ENCODE peak calls at places on chromosomes 13 and 19, in four cellular contexts. One of them, this sample, is unnamed.

GRCh38 chr19:29076161-29076560 is 136.8 kb downstream of the UQCRFS1 start:
- DNase-seq in CD8-positive, alpha-beta T cell: no peak
- DNase-seq in tibial nerve: no peak
- DNase-seq in fibroblast of pulmonary artery: no peak
- DNase-seq in this sample: no peak

GRCh38 chr13:111521030-111521429 is 200.6 kb downstream of the TEX29 start:
- DNase-seq in fibroblast of pulmonary artery: no peak
- DNase-seq in CD8-positive, alpha-beta T cell: no peak
- DNase-seq in tibial nerve: no peak
- DNase-seq in this sample: no peak

GRCh38 chr13:112136095-112136494 is 69.1 kb downstream of the SOX1 start:
- DNase-seq in fibroblast of pulmonary artery: no peak
- DNase-seq in CD8-positive, alpha-beta T cell: no peak
- DNase-seq in tibial nerve: no peak
- DNase-seq in this sample: no peak

GRCh38 chr19:41690801-41691065 is 2.7 kb upstream of the CEACAM7 start:
- DNase-seq in CD8-positive, alpha-beta T cell: no peak
- DNase-seq in tibial nerve: no peak
- DNase-seq in fibroblast of pulmonary artery: no peak
- DNase-seq in this sample: no peak

GRCh38 chr13:75783906-75784485 is 147.9 kb downstream of the LMO7 start:
- DNase-seq in fibroblast of pulmonary artery: no peak
- DNase-seq in tibial nerve: no peak
- DNase-seq in CD8-positive, alpha-beta T cell: no peak
- DNase-seq in this sample: no peak

GRCh38 chr19:38004505-38005223 is 97.7 kb downstream of the SIPA1L3 start:
- DNase-seq in CD8-positive, alpha-beta T cell: no peak
- DNase-seq in tibial nerve: peak
- DNase-seq in fibroblast of pulmonary artery: peak
- DNase-seq in this sample: peak

GRCh38 chr13:89375839-89376238 is 1704.7 kb downstream of the SLITRK5 start:
- DNase-seq in tibial nerve: no peak
- DNase-seq in fibroblast of pulmonary artery: peak
- DNase-seq in CD8-positive, alpha-beta T cell: no peak
- DNase-seq in this sample: no peak

GRCh38 chr19:31348416-31349159 is 648 bp downstream of the TSHZ3 start:
- DNase-seq in tibial nerve: no peak
- DNase-seq in CD8-positive, alpha-beta T cell: no peak
- DNase-seq in fibroblast of pulmonary artery: peak
- DNase-seq in this sample: peak

GRCh38 chr13:98525852-98526512 is 50.9 kb downstream of the STK24 start:
- DNase-seq in tibial nerve: no peak
- DNase-seq in fibroblast of pulmonary artery: no peak
- DNase-seq in CD8-positive, alpha-beta T cell: no peak
- DNase-seq in this sample: no peak

GRCh38 chr19:49592486-49593232 is 1.7 kb downstream of the PRR12 start:
- DNase-seq in CD8-positive, alpha-beta T cell: no peak
- DNase-seq in tibial nerve: no peak
- DNase-seq in fibroblast of pulmonary artery: no peak
- DNase-seq in this sample: peak

GRCh38 chr19:7756258-7756657 is 6.8 kb upstream of the CLEC4M start:
- DNase-seq in CD8-positive, alpha-beta T cell: no peak
- DNase-seq in fibroblast of pulmonary artery: no peak
- DNase-seq in tibial nerve: no peak
- DNase-seq in this sample: no peak

GRCh38 chr19:5349041-5349440 is 8.4 kb upstream of the PTPRS start:
- DNase-seq in CD8-positive, alpha-beta T cell: no peak
- DNase-seq in tibial nerve: no peak
- DNase-seq in fibroblast of pulmonary artery: no peak
- DNase-seq in this sample: no peak

GRCh38 chr13:98285317-98285716 is 108.2 kb upstream of the RNF113B start:
- DNase-seq in fibroblast of pulmonary artery: no peak
- DNase-seq in tibial nerve: no peak
- DNase-seq in CD8-positive, alpha-beta T cell: no peak
- DNase-seq in this sample: no peak

GRCh38 chr13:112769615-112770014 is 79.8 kb downstream of the ATP11A start:
- DNase-seq in tibial nerve: no peak
- DNase-seq in fibroblast of pulmonary artery: no peak
- DNase-seq in CD8-positive, alpha-beta T cell: no peak
- DNase-seq in this sample: no peak

GRCh38 chr13:44142911-44143665 is 230.5 kb upstream of the SERP2 start:
- DNase-seq in fibroblast of pulmonary artery: peak
- DNase-seq in tibial nerve: no peak
- DNase-seq in CD8-positive, alpha-beta T cell: no peak
- DNase-seq in this sample: no peak

GRCh38 chr19:51735759-51736449 is 12.1 kb upstream of the HAS1 start:
- DNase-seq in fibroblast of pulmonary artery: peak
- DNase-seq in tibial nerve: peak
- DNase-seq in CD8-positive, alpha-beta T cell: no peak
- DNase-seq in this sample: peak

GRCh38 chr13:111153977-111154332 is 38.8 kb downstream of the ARHGEF7 start:
- DNase-seq in fibroblast of pulmonary artery: no peak
- DNase-seq in CD8-positive, alpha-beta T cell: peak
- DNase-seq in tibial nerve: no peak
- DNase-seq in this sample: no peak

GRCh38 chr19:53865523-53865917 is 2.2 kb upstream of the MYADM start:
- DNase-seq in CD8-positive, alpha-beta T cell: no peak
- DNase-seq in fibroblast of pulmonary artery: no peak
- DNase-seq in tibial nerve: no peak
- DNase-seq in this sample: no peak
- H3K4me3 ChIP-seq in CD8-positive, alpha-beta T cell: peak
- H3K4me3 ChIP-seq in fibroblast of pulmonary artery: peak
- H3K4me3 ChIP-seq in tibial nerve: no peak
- H3K4me3 ChIP-seq in this sample: peak

DNA sequence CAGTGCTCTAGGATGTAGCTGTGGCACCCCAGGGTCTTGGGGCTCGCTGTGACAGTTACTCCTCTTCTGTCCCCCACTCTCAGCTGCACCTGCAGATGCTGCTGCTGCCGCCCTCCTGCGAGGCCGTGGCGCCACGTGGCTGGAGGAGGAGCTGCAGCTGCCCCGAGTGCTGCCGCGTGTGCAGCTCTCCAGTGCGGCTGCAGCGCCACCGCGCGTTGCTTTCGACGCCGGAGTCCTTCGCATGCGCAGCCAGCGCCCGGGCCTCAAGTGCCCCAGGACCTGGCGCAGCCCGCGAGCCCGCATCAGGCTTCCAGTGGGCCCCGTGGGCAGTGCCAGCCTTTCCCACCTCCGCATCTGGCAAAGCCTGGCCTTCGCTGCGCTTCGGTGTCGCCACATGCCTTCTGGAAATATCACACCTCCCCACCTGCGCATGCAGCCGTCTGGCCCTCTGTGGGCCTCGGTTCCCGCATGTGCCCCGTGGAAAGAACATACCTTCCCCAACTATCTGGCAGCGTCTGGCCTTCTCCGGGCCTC is 692 bp upstream of the ZNF580 start:
- DNase-seq in CD8-positive, alpha-beta T cell: peak
- DNase-seq in fibroblast of pulmonary artery: peak
- DNase-seq in tibial nerve: no peak
- DNase-seq in this sample: no peak
- TF ChIP-seq CTCF in CD8-positive, alpha-beta T cell: peak
- TF ChIP-seq CTCF in fibroblast of pulmonary artery: peak
- TF ChIP-seq CTCF in tibial nerve: peak
- TF ChIP-seq CTCF in this sample: peak

DNA sequence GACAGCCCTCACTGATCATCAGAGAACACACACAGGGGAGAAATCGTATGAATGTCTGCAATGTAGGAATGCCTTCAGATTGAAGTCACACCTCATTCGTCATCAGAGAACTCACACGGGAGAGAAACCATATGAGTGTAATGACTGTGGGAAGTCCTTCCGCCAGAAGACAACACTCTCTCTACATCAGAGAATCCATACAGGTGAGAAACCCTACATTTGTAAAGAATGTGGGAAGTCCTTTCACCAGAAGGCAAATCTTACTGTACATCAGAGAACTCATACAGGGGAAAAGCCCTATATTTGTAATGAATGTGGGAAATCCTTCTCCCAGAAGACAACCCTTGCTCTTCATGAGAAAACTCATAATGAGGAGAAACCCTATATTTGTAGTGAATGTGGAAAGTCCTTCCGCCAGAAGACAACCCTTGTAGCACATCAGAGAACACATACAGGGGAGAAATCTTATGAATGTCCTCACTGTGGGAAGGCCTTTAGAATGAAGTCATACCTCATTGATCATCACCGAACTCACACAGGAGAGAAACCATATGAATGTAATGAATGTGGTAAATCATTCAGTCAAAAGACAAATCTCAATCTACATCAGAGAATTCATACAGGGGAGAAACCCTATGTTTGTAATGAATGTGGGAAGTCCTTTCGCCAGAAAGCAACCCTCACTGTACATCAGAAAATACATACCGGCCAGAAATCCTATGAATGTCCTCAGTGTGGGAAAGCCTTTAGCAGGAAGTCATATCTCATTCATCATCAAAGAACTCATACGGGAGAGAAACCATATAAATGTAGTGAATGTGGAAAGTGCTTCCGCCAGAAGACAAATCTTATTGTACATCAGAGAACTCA is 32.5 kb downstream of the ZNF567 start:
- DNase-seq in fibroblast of pulmonary artery: peak
- DNase-seq in CD8-positive, alpha-beta T cell: no peak
- DNase-seq in tibial nerve: no peak
- DNase-seq in this sample: peak
- H3K4me3 ChIP-seq in fibroblast of pulmonary artery: no peak
- H3K4me3 ChIP-seq in CD8-positive, alpha-beta T cell: peak
- H3K4me3 ChIP-seq in tibial nerve: no peak
- H3K4me3 ChIP-seq in this sample: no peak

DNA sequence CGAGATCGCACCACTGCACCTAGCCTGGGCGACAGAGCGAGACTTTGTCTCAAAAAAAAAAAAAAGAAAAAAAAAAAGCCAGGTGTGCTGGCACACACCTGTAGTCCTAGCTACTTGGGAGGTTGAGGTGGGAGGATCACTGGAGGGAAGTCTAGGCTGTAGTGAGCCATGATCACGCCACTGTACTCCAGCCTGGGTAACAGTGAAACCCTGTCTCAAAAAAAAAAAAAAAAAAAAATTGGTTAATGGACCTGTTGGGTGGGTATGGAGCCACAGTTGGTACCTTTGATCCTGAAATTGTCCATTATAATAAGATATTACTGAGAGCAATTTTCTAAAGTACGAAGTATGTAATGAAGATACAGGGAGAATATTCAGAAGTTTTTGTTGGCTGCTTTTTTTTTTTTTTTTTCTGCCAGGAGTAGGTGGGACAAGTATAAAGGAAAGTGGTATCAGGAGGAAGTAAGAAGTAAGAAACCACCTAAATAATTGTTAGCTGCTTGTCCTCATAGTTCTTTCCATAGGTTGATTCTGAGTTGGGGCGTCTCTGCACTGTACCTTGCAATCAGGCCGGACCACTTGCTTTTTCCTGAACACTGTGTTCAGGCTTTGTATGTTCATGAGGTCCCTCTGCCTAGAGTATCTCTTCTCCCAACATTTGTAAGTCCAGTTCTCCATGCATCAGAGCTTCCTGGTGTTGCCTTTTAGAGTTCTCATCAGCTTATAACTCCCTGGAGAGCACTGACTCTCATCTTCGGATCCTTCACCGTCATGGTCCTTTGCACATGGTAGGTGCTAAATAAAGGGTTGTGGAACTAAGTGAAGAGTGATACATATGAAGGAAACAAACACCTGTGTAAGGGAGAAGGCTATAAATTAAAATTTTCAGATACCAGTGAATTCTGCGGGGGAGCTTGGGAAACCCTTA is 31.7 kb downstream of the ARHGAP35 start:
- DNase-seq in fibroblast of pulmonary artery: no peak
- DNase-seq in tibial nerve: no peak
- DNase-seq in CD8-positive, alpha-beta T cell: no peak
- DNase-seq in this sample: no peak
- TF ChIP-seq CTCF in fibroblast of pulmonary artery: no peak
- TF ChIP-seq CTCF in tibial nerve: no peak
- TF ChIP-seq CTCF in CD8-positive, alpha-beta T cell: no peak
- TF ChIP-seq CTCF in this sample: no peak

GRCh38 chr13:34128661-34129060 is 310.7 kb downstream of the RFC3 start:
- DNase-seq in tibial nerve: no peak
- DNase-seq in CD8-positive, alpha-beta T cell: no peak
- DNase-seq in fibroblast of pulmonary artery: no peak
- DNase-seq in this sample: no peak
- H3K4me3 ChIP-seq in tibial nerve: no peak
- H3K4me3 ChIP-seq in CD8-positive, alpha-beta T cell: no peak
- H3K4me3 ChIP-seq in fibroblast of pulmonary artery: no peak
- H3K4me3 ChIP-seq in this sample: no peak

GRCh38 chr13:40340368-40341085 is 325.9 kb downstream of the FOXO1 start:
- DNase-seq in tibial nerve: no peak
- DNase-seq in CD8-positive, alpha-beta T cell: no peak
- DNase-seq in fibroblast of pulmonary artery: peak
- DNase-seq in this sample: peak
- TF ChIP-seq CTCF in tibial nerve: no peak
- TF ChIP-seq CTCF in CD8-positive, alpha-beta T cell: no peak
- TF ChIP-seq CTCF in fibroblast of pulmonary artery: peak
- TF ChIP-seq CTCF in this sample: no peak

DNA sequence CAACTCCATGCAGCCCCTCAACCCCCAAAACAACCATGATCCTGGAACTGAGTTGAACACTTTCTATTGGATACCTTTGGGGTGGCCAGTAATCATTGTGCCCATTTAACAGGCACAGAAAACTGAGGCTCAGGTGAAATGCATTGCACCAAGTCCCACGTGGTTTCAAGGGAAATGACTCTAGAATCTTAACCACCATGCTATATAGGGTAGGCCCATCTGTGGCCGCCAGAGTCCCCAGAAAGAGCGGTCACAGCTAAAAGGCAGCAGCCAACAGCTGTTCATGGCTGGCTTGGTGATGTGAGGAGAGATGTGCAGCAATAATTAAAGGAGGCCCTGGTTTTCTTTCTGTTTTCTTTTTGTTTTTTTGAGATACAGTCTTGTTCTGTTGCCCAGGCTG is 2.6 kb downstream of the CNN1 start:
- DNase-seq in tibial nerve: no peak
- DNase-seq in fibroblast of pulmonary artery: no peak
- DNase-seq in CD8-positive, alpha-beta T cell: no peak
- DNase-seq in this sample: no peak
- H3K4me3 ChIP-seq in tibial nerve: no peak
- H3K4me3 ChIP-seq in fibroblast of pulmonary artery: no peak
- H3K4me3 ChIP-seq in CD8-positive, alpha-beta T cell: no peak
- H3K4me3 ChIP-seq in this sample: no peak

DNA sequence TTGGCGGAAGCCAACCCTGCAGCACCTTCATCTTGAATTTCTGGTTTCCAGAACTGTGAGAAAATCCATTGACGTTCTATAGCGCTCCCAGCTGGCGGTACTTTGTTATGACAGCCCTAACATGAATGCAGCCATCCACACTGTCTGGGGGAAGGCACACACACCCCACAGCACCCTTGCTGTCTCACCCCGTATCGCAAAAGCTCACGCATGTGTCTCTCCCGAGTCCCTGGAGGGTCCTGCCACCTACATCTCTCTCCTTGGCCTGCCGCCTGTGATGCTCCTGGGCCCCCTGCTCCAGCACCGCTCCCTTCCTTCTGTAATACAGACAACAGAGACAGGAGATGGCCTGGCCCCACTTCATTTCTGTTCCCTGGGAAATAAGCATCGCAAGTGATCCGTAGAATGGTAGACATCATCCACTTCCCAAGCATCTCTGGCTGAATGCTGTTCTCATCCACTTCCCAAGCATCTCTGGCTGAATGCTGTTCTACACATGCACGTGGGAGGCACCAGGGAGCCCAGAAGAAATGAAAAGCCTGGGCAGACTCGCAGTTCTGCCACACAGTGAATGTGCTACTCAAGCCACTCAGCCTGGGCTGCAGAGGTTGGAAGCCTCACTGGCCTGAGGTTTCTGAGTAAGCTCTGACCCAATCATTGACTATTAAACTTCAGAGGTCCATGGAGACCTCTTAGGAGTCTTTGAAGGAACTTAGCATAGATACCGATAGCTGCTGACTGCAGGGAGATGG is 29.6 kb downstream of the EPN1 start:
- DNase-seq in CD8-positive, alpha-beta T cell: no peak
- DNase-seq in fibroblast of pulmonary artery: no peak
- DNase-seq in tibial nerve: no peak
- DNase-seq in this sample: no peak
- TF ChIP-seq CTCF in CD8-positive, alpha-beta T cell: no peak
- TF ChIP-seq CTCF in fibroblast of pulmonary artery: no peak
- TF ChIP-seq CTCF in tibial nerve: no peak
- TF ChIP-seq CTCF in this sample: no peak

This sample was measured in cardiac muscle cell.